ENCODE peak calls at places on chromosomes 4 and X, in six cellular contexts. Q is suprapubic skin, K is ovary, I is sigmoid colon, V is transverse colon, P is A549. E is an unnamed sample.

GRCh38 chr4:25654031-25654970 is 1.4 kb upstream of the SLC34A2 start:
- DNase-seq in I (no peak), P (no peak), K (no peak), V (no peak), Q (no peak), E (no peak)

GRCh38 chr4:106529348-106530033 is 160.9 kb upstream of the GIMD1 start:
- DNase-seq in I (no peak), V (no peak), Q (no peak), K (no peak), P (no peak), E (no peak)

GRCh38 chrX:38004046-38004445 is 2.3 kb upstream of the SYTL5 start:
- DNase-seq in K (no peak), Q (no peak), I (no peak), V (no peak), P (no peak), E (no peak)

GRCh38 chr4:39166177-39166576 is 16.2 kb upstream of the WDR19 start:
- DNase-seq in I (no peak), P (no peak), Q (no peak), K (no peak), V (no peak), E (no peak)

GRCh38 chr4:170259631-170260153 is 169.9 kb upstream of the AADAT start:
- DNase-seq in V (peak), K (peak), I (peak), Q (peak), P (peak), E (peak)

GRCh38 chr4:168822481-168822880 is 187.6 kb downstream of the CBR4 start:
- DNase-seq in V (no peak), P (no peak), I (no peak), Q (no peak), K (no peak), E (no peak)

GRCh38 chrX:102599950-102600579 is 750 bp downstream of the ARMCX5 start:
- DNase-seq in P (peak), Q (no peak), I (no peak), K (no peak), V (no peak), E (no peak)

GRCh38 chr4:24476209-24476781 is 108.1 kb downstream of the DHX15 start:
- DNase-seq in P (peak), I (no peak), V (no peak), K (no peak), Q (no peak), E (no peak)

GRCh38 chr4:72977936-72978485 is 91.5 kb downstream of the COX18 start:
- DNase-seq in K (no peak), P (no peak), I (no peak), Q (no peak), V (no peak), E (no peak)

GRCh38 chr4:73721419-73721818 is 18.9 kb upstream of the CXCL8 start:
- DNase-seq in V (no peak), Q (no peak), P (no peak), K (no peak), I (no peak), E (peak)

GRCh38 chr4:19776929-19777328 is 474.8 kb upstream of the SLIT2 start:
- DNase-seq in V (no peak), K (no peak), P (no peak), Q (no peak), I (no peak), E (no peak)

GRCh38 chrX:155966876-155967275 is 30.6 kb upstream of the IL9R start:
- DNase-seq in K (no peak), I (no peak), P (peak), Q (no peak), V (peak), E (no peak)

DNA sequence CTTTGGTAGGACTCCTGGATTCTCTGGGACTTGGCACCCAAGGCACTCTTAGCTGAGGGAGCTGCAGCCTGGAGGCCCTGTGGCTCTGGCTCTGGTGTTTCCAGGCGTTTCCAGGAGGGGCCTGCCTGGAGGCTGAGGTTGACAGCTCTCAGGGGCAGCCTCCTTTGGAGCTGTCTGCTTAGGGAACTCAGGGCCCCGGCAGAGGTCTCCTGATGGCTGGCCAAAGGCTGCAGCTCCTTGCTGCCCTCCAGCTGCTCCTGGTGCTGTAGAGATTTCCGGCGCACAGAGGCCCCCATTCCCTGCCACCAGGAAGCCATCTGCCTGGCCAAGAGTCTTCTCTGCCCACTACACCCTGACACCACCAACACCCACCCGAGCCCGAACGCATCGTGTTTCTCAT is 25.3 kb upstream of the ARHGEF38 start:
- DNase-seq in I (no peak), V (no peak), P (no peak), K (no peak), Q (no peak), E (no peak)
- TF ChIP-seq CTCF in I (no peak), V (no peak), P (no peak), K (no peak), Q (no peak), E (no peak)

DNA sequence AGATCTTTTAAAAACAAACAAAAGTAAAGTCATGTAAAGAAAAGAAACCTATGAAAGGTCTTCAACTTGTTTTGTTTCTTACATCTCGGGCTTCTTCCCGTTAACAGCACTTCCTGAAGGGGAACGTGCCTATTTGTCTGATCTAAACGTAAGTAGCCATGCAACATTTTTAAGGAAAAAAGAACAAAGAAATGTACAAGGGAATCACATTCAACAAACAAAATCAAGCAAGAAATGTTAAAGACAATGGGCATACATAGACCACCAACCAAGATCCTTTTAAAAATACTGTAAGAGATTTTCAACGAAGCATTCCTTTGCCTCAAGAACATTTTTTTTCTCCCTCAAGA is 111.9 kb upstream of the TTC29 start:
- DNase-seq in P (no peak), Q (no peak), V (no peak), I (no peak), K (no peak), E (no peak)
- H3K4me3 ChIP-seq in P (peak), Q (peak), V (no peak), I (peak), K (peak), E (peak)

GRCh38 chr4:36322921-36323354 is 41.5 kb downstream of the DTHD1 start:
- DNase-seq in I (no peak), P (no peak), K (no peak), V (no peak), Q (no peak), E (no peak)
- TF ChIP-seq EP300 in I (no peak), P (no peak), K (no peak), V (no peak), Q (no peak), E (peak)

DNA sequence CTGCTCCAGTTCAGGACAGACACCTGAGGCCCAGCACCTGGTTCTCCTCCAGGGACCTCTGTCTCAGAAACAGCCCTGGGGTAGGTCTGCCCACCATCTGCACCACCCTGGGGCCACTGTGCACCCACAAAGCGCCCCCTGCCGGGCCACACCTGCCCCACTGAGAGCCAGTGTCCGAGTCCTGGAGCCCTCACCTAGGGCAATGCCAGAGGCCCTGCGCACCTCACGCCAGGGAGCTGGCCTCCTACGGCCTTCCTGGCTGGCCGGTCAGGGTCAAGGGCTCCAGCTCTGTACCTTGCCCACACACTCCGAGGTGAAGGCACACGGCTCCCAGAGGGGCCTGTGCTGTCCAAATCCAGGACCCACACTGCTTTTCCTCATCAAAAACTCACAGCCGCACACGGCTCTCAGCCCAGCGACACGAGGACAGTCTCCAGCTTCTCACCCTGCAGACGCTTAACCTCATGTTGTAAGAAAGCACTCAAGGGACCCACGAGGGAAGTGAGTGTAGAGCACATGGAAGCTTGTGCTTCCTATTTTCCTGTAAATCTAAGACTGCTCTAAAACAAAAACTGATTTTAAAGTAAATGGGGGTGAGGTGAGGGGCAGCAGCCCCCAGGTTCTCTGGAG is 5.4 kb downstream of the CTBP1 start:
- DNase-seq in P (no peak), K (no peak), V (peak), Q (peak), I (peak), E (peak)
- TF ChIP-seq CTCF in P (peak), K (no peak), V (no peak), Q (no peak), I (no peak), E (no peak)

DNA sequence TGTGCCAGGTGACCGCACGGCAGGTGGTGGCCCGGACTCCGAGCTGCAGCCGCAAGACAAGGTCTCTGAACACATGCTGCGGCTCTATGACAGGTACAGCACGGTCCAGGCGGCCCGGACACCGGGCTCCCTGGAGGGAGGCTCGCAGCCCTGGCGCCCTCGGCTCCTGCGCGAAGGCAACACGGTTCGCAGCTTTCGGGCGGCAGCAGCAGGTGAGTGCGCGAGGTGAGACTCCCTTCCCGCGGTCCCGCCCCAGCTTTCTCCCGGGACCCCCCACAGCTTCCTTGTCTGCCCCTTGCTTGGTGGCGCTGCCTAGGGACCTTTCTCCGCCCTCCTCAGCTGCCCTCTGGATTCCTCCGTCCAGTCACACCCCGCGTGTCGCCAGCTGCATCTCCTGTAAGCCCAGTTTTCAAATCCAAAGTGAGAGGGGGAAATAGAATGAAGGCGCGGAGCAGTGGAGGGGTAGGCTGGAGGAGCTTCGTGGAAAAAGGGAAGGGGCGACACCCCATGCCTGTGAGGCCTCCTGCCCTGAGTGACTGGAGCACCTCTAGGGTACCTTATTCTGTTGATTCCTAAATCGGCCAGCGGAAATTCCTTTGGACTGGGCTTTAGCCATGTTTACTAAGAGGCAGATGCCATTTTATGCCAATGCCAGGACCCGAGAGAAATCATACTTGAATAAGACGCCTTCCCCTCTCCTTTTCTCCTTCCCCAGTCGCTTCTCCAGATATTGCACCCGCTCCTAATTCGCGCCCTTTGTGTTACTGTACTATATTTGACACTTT is 1.1 kb downstream of the BMP3 start:
- DNase-seq in I (no peak), K (no peak), Q (no peak), P (no peak), V (no peak), E (no peak)
- H3K4me3 ChIP-seq in I (peak), K (peak), Q (peak), P (no peak), V (peak), E (peak)

GRCh38 chr4:63212075-63212474 is 1197.2 kb downstream of the TECRL start:
- DNase-seq in K (no peak), V (no peak), P (no peak), Q (no peak), I (no peak), E (no peak)

DNA sequence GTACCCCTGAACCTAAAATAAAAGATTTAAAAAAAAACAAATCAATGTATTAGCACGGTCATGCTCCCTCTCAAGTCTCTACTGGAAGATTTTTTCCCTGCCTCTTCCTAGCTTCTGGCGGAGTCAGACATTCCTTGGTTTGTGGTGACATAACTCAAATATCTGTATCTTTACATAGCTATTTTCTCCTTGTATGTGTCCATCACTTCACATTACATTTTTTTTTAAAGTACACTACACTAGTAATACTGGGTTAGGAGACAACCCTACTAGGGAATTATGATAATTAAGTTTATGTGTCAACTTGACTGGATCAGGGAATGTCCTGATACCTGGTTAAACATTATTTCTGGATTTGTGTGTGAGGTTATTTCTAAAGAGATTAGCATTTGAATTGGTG is 1197.9 kb downstream of the TECRL start:
- DNase-seq in V (no peak), Q (no peak), K (no peak), P (no peak), I (no peak), E (no peak)
- TF ChIP-seq EP300 in V (no peak), Q (no peak), K (no peak), P (no peak), I (no peak), E (no peak)

E was measured in tibial nerve.